ENCODE peak calls at places on chromosomes 1 and 21, in four cellular contexts. N is fibroblast of mammary gland, S is omental fat pad, R is memory B cell. O is an unnamed sample.

GRCh38 chr1:154463512-154463990 is 38.5 kb upstream of the TDRD10 start:
- DNase-seq in N (no peak), S (no peak), R (no peak), O (no peak)

GRCh38 chr1:218711884-218712674 is 366.9 kb downstream of the TGFB2 start:
- DNase-seq in N (peak), S (no peak), R (no peak), O (no peak)

GRCh38 chr1:183467687-183468086 is 4.6 kb upstream of the SMG7 start:
- DNase-seq in N (peak), S (no peak), R (no peak), O (no peak)

GRCh38 chr21:33971492-33972013 is 55.9 kb upstream of the ATP5PO start:
- DNase-seq in N (peak), S (no peak), R (no peak), O (no peak)

GRCh38 chr1:190477687-190478192 is at the start of gene BRINP3:
- DNase-seq in N (no peak), S (no peak), R (no peak), O (no peak)

GRCh38 chr1:53092659-53093450 is 30.8 kb downstream of the PODN start:
- DNase-seq in N (no peak), S (no peak), R (no peak), O (no peak)

GRCh38 chr1:9592510-9593075 is 3.9 kb downstream of the TMEM201 start:
- DNase-seq in N (no peak), S (no peak), R (no peak), O (no peak)

GRCh38 chr1:7478142-7478796 is 292.8 kb upstream of the VAMP3 start:
- DNase-seq in N (no peak), S (no peak), R (no peak), O (no peak)

GRCh38 chr1:233127157-233127556 is 168.4 kb downstream of the PCNX2 start:
- DNase-seq in N (no peak), S (no peak), R (no peak), O (no peak)